ENCODE peak calls at places on chromosomes 13 and 19, in four cellular contexts. O is brain microvascular endothelial cell, K is PC-9, N is choroid plexus epithelial cell. E is an unnamed sample.

GRCh38 chr13:20525144-20525600 is 485 bp downstream of the CRYL1 start:
- DNase-seq in K (no peak), O (no peak), N (no peak), E (peak)

GRCh38 chr13:50358715-50359367 is 343.6 kb downstream of the KCNRG start:
- DNase-seq in O (no peak), K (no peak), N (no peak), E (no peak)

GRCh38 chr19:14906711-14907110 is 20.8 kb upstream of the OR7A17 start:
- DNase-seq in K (peak), N (no peak), O (no peak), E (no peak)

GRCh38 chr13:105436946-105437345 is 1098.5 kb downstream of the EFNB2 start:
- DNase-seq in K (no peak), O (no peak), N (no peak), E (peak)

GRCh38 chr19:49536921-49537462 is 9.2 kb downstream of the RCN3 start:
- DNase-seq in K (no peak), O (no peak), N (no peak), E (no peak)

GRCh38 chr19:7177926-7178325 is 108.4 kb downstream of the ZNF557 start:
- DNase-seq in O (no peak), N (no peak), K (no peak), E (peak)

GRCh38 chr19:17209126-17210036 is 5.8 kb upstream of the USE1 start:
- DNase-seq in O (no peak), K (no peak), N (peak), E (peak)

GRCh38 chr19:48182434-48182833 is 12.0 kb downstream of the ZSWIM9 start:
- DNase-seq in N (no peak), K (no peak), O (no peak), E (no peak)

GRCh38 chr13:51425410-51426042 is 27.3 kb downstream of the INTS6 start:
- DNase-seq in O (no peak), K (no peak), N (peak), E (peak)

GRCh38 chr19:11420429-11420893 is 1.3 kb upstream of the RGL3 start:
- DNase-seq in K (no peak), N (no peak), O (no peak), E (peak)

GRCh38 chr19:19461671-19462622 is 53.4 kb downstream of the TSSK6 start:
- DNase-seq in K (no peak), O (no peak), N (peak), E (peak)

GRCh38 chr19:55116232-55117062 is 990 bp downstream of the PPP1R12C start:
- DNase-seq in O (peak), N (peak), K (no peak), E (peak)

GRCh38 chr19:49056101-49056901 is 1.2 kb downstream of the CGB7 start:
- DNase-seq in K (peak), N (peak), O (peak), E (peak)

GRCh38 chr19:43673702-43674629 is 4.0 kb upstream of the PLAUR start:
- DNase-seq in O (no peak), K (no peak), N (no peak), E (no peak)

GRCh38 chr19:56141416-56141992 is 417 bp downstream of the ZNF444 start:
- DNase-seq in O (no peak), K (no peak), N (peak), E (no peak)

GRCh38 chr13:35703061-35703460 is 226.6 kb upstream of the MAB21L1 start:
- DNase-seq in K (no peak), O (no peak), N (no peak), E (peak)

GRCh38 chr19:50497030-50497420 is 14.0 kb downstream of the JOSD2 start:
- DNase-seq in N (no peak), O (no peak), K (no peak), E (no peak)

GRCh38 chr13:98415326-98416070 is 161.4 kb downstream of the STK24 start:
- DNase-seq in N (no peak), O (no peak), K (no peak), E (no peak)

GRCh38 chr13:97425570-97425969 is 8.4 kb upstream of the RAP2A start:
- DNase-seq in O (peak), N (peak), K (no peak), E (no peak)

GRCh38 chr19:46015080-46015960 is 7.5 kb downstream of the PGLYRP1 start:
- DNase-seq in K (peak), O (no peak), N (peak), E (peak)

GRCh38 chr19:409006-409514 is at the start of gene C2CD4C:
- DNase-seq in K (no peak), O (no peak), N (no peak), E (no peak)

GRCh38 chr13:111506131-111506530 is 185.7 kb downstream of the TEX29 start:
- DNase-seq in O (no peak), N (no peak), K (no peak), E (no peak)

GRCh38 chr13:85266771-85267170 is 532.4 kb downstream of the SLITRK6 start:
- DNase-seq in N (peak), K (no peak), O (peak), E (no peak)

GRCh38 chr19:43605875-43606568 is 5.9 kb upstream of the SRRM5 start:
- DNase-seq in O (no peak), N (no peak), K (no peak), E (no peak)

GRCh38 chr19:12596927-12597548 is 13.6 kb downstream of the ZNF490 start:
- DNase-seq in O (no peak), N (no peak), K (no peak), E (no peak)

GRCh38 chr13:90272356-90272755 is 1075.1 kb upstream of the MIR17HG start:
- DNase-seq in K (no peak), N (peak), O (no peak), E (peak)

GRCh38 chr13:50080856-50081105 is 65.5 kb downstream of the KCNRG start:
- DNase-seq in K (no peak), N (peak), O (no peak), E (peak)

GRCh38 chr13:100515410-100515800 is 73.2 kb downstream of the GGACT start:
- DNase-seq in O (no peak), N (no peak), K (no peak), E (no peak)

GRCh38 chr19:54473071-54473941 is at the start of gene CDC42EP5:
- DNase-seq in K (no peak), O (peak), N (peak), E (peak)

GRCh38 chr13:58883405-58883804 is 1251.9 kb downstream of the PCDH17 start:
- DNase-seq in O (no peak), N (no peak), K (no peak), E (no peak)

GRCh38 chr13:97191143-97191542 is 31.0 kb upstream of the MBNL2 start:
- DNase-seq in O (no peak), K (no peak), N (no peak), E (no peak)

GRCh38 chr13:73598021-73598712 is 536.0 kb downstream of the KLF12 start:
- DNase-seq in N (peak), O (peak), K (peak), E (peak)

GRCh38 chr19:46471116-46471733 is at the start of gene PNMA8A:
- DNase-seq in K (no peak), N (peak), O (peak), E (peak)

DNA sequence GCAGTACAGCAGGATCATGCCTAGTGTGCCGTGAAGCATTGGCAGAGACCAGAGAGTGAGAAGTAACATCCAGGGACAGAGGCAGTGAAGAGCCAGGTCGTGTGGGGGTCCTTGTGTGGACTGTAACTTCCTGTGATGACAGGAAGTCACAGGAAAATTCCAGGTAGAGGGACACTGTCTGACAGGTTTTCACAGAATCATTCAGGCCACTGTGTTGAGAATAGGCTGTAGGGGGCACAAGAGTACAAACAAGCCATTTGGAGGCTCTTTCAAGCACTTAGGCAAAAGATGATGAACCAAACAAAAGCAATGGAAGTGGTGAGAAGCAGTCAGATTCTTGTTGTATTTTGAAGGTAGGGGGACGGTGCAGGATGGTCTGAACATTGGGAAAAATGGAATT is 46.4 kb downstream of the N4BP2L1 start:
- DNase-seq in O (peak), K (no peak), N (peak), E (peak)
- TF ChIP-seq CTCF in O (peak), K (peak), N (peak), E (peak)

DNA sequence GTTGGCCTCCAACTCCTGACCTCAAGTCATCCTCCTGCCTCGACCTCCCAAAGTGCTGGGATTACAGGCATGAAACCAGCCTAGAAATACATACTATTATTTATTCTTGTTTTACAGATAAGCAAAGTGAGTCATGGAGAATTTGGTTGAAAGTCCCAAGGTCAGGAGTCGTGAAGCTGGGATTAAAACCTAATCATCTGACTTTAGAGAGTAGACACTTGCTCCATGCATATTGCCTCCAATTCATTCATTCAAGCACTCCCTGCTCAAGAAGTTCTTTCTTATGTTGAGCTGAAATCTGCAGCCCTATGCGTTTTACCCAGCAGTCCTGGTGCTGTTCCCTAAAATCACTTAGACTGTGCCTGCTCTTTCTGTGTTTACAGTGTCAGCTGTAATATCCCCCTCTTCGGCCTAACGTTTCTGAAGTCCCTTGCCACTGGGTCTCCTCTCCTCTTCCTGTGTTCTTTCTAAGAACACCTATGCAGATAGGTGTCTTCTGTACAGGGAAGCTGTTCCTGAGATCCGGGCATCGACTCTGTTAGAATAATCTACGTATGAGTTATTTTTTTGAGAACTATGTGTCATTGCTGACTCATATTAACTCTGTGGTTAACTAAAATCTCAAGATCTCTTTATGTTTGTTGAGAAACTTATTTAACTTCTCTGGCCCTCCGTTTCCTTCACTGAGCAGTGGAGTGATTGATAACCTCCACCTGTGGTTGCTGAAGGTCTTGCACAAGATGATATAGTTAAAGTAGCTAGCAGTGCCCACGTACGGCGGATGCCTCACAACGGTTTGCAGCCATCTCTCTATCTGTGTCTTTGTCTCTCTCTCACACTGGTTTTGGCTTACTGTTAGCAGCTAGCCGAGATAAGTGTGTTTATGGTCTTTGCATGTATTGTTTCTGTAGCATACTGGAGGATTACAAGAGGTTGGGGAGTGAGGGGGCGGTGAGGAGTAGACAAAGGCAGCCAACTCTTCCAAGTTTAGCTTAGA is 4.6 kb downstream of the ALOX5AP start:
- DNase-seq in N (peak), O (peak), K (peak), E (peak)
- H3K4me3 ChIP-seq in N (peak), O (no peak), K (peak), E (peak)

GRCh38 chr13:28991764-28992163 is 171.6 kb downstream of the MTUS2 start:
- DNase-seq in N (no peak), O (no peak), K (no peak), E (no peak)
- TF ChIP-seq CTCF in N (no peak), O (no peak), K (no peak), E (no peak)

GRCh38 chr19:33192010-33192409 is 2.1 kb upstream of the LRP3 start:
- DNase-seq in K (no peak), N (no peak), O (no peak), E (no peak)

GRCh38 chr19:33194884-33195710 is 967 bp downstream of the LRP3 start:
- DNase-seq in O (no peak), K (no peak), N (peak), E (peak)

GRCh38 chr19:33194527-33194883 is 375 bp downstream of the LRP3 start:
- DNase-seq in K (no peak), O (no peak), N (no peak), E (no peak)

GRCh38 chr19:33193864-33194362 is at the start of gene LRP3:
- DNase-seq in K (no peak), N (peak), O (no peak), E (peak)

GRCh38 chr19:33193269-33193863 is 764 bp upstream of the LRP3 start:
- DNase-seq in O (no peak), N (no peak), K (no peak), E (no peak)
- H3K4me3 ChIP-seq in O (no peak), N (peak), K (no peak), E (no peak)

GRCh38 chr13:60990032-60990733 is 425.5 kb downstream of the PCDH20 start:
- DNase-seq in O (no peak), K (no peak), N (no peak), E (no peak)
- TF ChIP-seq CTCF in O (no peak), K (peak), N (no peak), E (no peak)

GRCh38 chr19:41478875-41479756 is 36.2 kb downstream of the ERICH4 start:
- DNase-seq in O (no peak), N (no peak), K (no peak), E (peak)

GRCh38 chr19:41480336-41480735 is 37.4 kb downstream of the ERICH4 start:
- DNase-seq in K (no peak), O (no peak), N (no peak), E (no peak)

GRCh38 chr19:41478171-41478570 is 35.2 kb downstream of the ERICH4 start:
- DNase-seq in N (no peak), O (no peak), K (no peak), E (no peak)

GRCh38 chr19:41476583-41476982 is 33.6 kb downstream of the ERICH4 start:
- DNase-seq in N (no peak), K (no peak), O (no peak), E (no peak)

GRCh38 chr19:41479757-41480191 is 36.8 kb downstream of the ERICH4 start:
- DNase-seq in O (no peak), K (no peak), N (no peak), E (peak)
- H3K4me3 ChIP-seq in O (no peak), K (no peak), N (no peak), E (no peak)

E was measured in cardiac fibroblast.